ENCODE peak calls at places on chromosomes 7 and 10, in seven cellular contexts. C, G, E, M, T, D and O are unnamed samples.
A peak's percentile ranks its signal among the peaks of the same experiment; 100 is the strongest.

GRCh38 chr10:94076325-94076841 is 82.7 kb downstream of the PLCE1 start:
- ATAC-seq in G (peak; percentile 56), M (peak; percentile 88), C (no peak), D (peak; percentile 80), T (no peak), E (peak; percentile 78), O (peak; percentile 77)

GRCh38 chr7:27160546-27161213 is 4.2 kb upstream of the HOXA7 start:
- ATAC-seq in M (peak; percentile 91), D (peak; percentile 70), E (peak; percentile 32), G (peak; percentile 77), T (peak; percentile 61), C (peak; percentile 81), O (peak; percentile 65)

GRCh38 chr10:43350139-43350538 is 21.3 kb upstream of the FXYD4 start:
- ATAC-seq in G (no peak), E (no peak), T (no peak), M (peak; percentile 23), C (no peak), D (peak; percentile 66), O (no peak)

GRCh38 chr10:43225787-43226153 is 41.1 kb downstream of the RASGEF1A start:
- ATAC-seq in M (no peak), G (no peak), E (no peak), C (peak; percentile 43), T (peak; percentile 66), D (no peak), O (no peak)

GRCh38 chr10:21214329-21214728 is 311.2 kb downstream of the SKIDA1 start:
- ATAC-seq in T (no peak), D (no peak), G (no peak), E (no peak), C (no peak), M (no peak), O (no peak)

GRCh38 chr10:105073999-105074398 is 432.9 kb downstream of the SORCS3 start:
- ATAC-seq in G (no peak), E (no peak), M (no peak), D (no peak), C (no peak), T (no peak), O (no peak)

GRCh38 chr10:73998623-73999622 is 1.0 kb downstream of the VCL start:
- ATAC-seq in M (peak; percentile 40), G (peak; percentile 18), D (peak; percentile 44), E (peak; percentile 51), T (no peak), C (no peak), O (peak; percentile 45)

GRCh38 chr10:70174058-70174741 is 3.9 kb upstream of the SAR1A start:
- ATAC-seq in G (no peak), T (peak; percentile 50), E (no peak), M (no peak), C (peak; percentile 11), D (peak; percentile 33), O (no peak)

GRCh38 chr7:142308918-142309317 is 51.1 kb upstream of the PRSS58 start:
- ATAC-seq in E (no peak), C (no peak), G (no peak), M (no peak), T (no peak), D (no peak), O (no peak)

GRCh38 chr10:107059058-107059457 is 105.4 kb downstream of the SORCS1 start:
- ATAC-seq in D (no peak), M (no peak), C (no peak), E (no peak), G (no peak), T (no peak), O (no peak)

GRCh38 chr7:120273476-120273975 is 551 bp downstream of the KCND2 start:
- ATAC-seq in M (no peak), G (peak; percentile 42), E (no peak), D (peak; percentile 38), C (no peak), T (peak; percentile 45), O (peak; percentile 27)

GRCh38 chr7:36986429-36987362 is 262.4 kb upstream of the AOAH start:
- ATAC-seq in G (peak; percentile 72), E (peak; percentile 47), C (peak; percentile 77), M (peak; percentile 70), T (peak; percentile 55), D (peak; percentile 73), O (no peak)

GRCh38 chr7:139682136-139683013 is 95.4 kb downstream of the HIPK2 start:
- ATAC-seq in M (peak; percentile 6), G (peak; percentile 40), E (no peak), C (peak; percentile 33), T (peak; percentile 87), D (peak; percentile 43), O (no peak)

GRCh38 chr10:122664501-122664900 is 35.1 kb downstream of the C10orf120 start:
- ATAC-seq in D (no peak), E (no peak), C (no peak), G (no peak), T (no peak), M (no peak), O (no peak)

GRCh38 chr10:17412323-17412722 is 42.1 kb downstream of the ST8SIA6 start:
- ATAC-seq in E (no peak), G (no peak), M (no peak), D (peak; percentile 68), T (no peak), C (no peak), O (no peak)

GRCh38 chr7:21887353-21887752 is 58.3 kb downstream of the CDCA7L start:
- ATAC-seq in G (no peak), E (no peak), C (no peak), M (no peak), D (no peak), T (no peak), O (no peak)

GRCh38 chr10:128463991-128464755 is 337.9 kb upstream of the MKI67 start:
- ATAC-seq in E (no peak), G (no peak), T (peak; percentile 76), D (peak; percentile 47), M (peak; percentile 62), C (no peak), O (no peak)

GRCh38 chr7:117143580-117143979 is 179.3 kb downstream of the WNT2 start:
- ATAC-seq in M (no peak), E (no peak), D (no peak), T (no peak), G (no peak), C (no peak), O (no peak)

GRCh38 chr10:8013011-8013410 is 41.5 kb upstream of the GATA3 start:
- ATAC-seq in M (no peak), G (no peak), T (no peak), D (no peak), E (no peak), C (no peak), O (no peak)

GRCh38 chr7:13055732-13056369 is 368.4 kb downstream of the ARL4A start:
- ATAC-seq in C (no peak), E (no peak), T (no peak), M (no peak), G (no peak), D (no peak), O (no peak)

GRCh38 chr7:115352375-115352774 is 430.5 kb downstream of the MDFIC start:
- ATAC-seq in T (no peak), D (no peak), E (no peak), M (no peak), G (no peak), C (no peak), O (no peak)

GRCh38 chr7:87739306-87739705 is 111.1 kb downstream of the RUNDC3B start:
- ATAC-seq in C (no peak), D (no peak), T (no peak), M (no peak), G (no peak), E (no peak), O (no peak)

GRCh38 chr10:49379596-49380410 is 16.1 kb downstream of the DRGX start:
- ATAC-seq in M (peak; percentile 32), T (no peak), D (peak; percentile 28), E (no peak), G (no peak), C (no peak), O (no peak)

GRCh38 chr7:78130443-78131200 is 332.0 kb downstream of the PHTF2 start:
- ATAC-seq in M (no peak), T (no peak), C (no peak), D (no peak), G (no peak), E (no peak), O (no peak)

GRCh38 chr10:89521368-89521767 is 14.0 kb downstream of the SLC16A12 start:
- ATAC-seq in C (no peak), T (no peak), D (peak; percentile 15), E (no peak), G (no peak), M (no peak), O (no peak)

GRCh38 chr7:102089175-102090098 is 197.2 kb upstream of the SH2B2 start:
- ATAC-seq in T (no peak), E (no peak), D (peak; percentile 13), C (no peak), G (no peak), M (no peak), O (no peak)

GRCh38 chr10:58586282-58586681 is 73.6 kb downstream of the BICC1 start:
- ATAC-seq in T (no peak), E (no peak), G (no peak), D (no peak), C (no peak), M (no peak), O (no peak)

GRCh38 chr7:80500325-80500724 is 11.5 kb downstream of the GNAT3 start:
- ATAC-seq in D (no peak), T (no peak), E (no peak), G (no peak), C (no peak), M (no peak), O (no peak)

GRCh38 chr10:108566216-108567107 is 1356.8 kb downstream of the XPNPEP1 start:
- ATAC-seq in T (peak; percentile 40), G (no peak), D (no peak), E (no peak), M (no peak), C (no peak), O (peak; percentile 22)

GRCh38 chr7:155258233-155258575 is 39.5 kb upstream of the INSIG1 start:
- ATAC-seq in E (peak; percentile 91), C (no peak), D (peak; percentile 39), M (peak; percentile 84), G (peak; percentile 89), T (no peak), O (peak; percentile 52)

GRCh38 chr7:130180571-130180971 is 24.6 kb downstream of the TMEM209 start:
- ATAC-seq in M (no peak), E (no peak), D (no peak), C (no peak), T (peak; percentile 98), G (no peak), O (no peak)

GRCh38 chr10:593421-593820 is 96.0 kb downstream of the DIP2C start:
- ATAC-seq in E (no peak), M (no peak), C (no peak), T (no peak), D (no peak), G (no peak), O (no peak)

GRCh38 chr10:69279110-69279509 is 814 bp downstream of the HK1 start:
- ATAC-seq in T (no peak), G (no peak), C (no peak), M (no peak), D (peak; percentile 17), E (no peak), O (no peak)

GRCh38 chr10:63720072-63720537 is 198.9 kb downstream of the REEP3 start:
- ATAC-seq in E (peak; percentile 27), M (peak; percentile 77), T (peak; percentile 56), D (peak; percentile 91), C (peak; percentile 88), G (no peak), O (no peak)